ENCODE peak calls at places on chromosomes 12 and 14, in ten cellular contexts. Z is posterior cingulate gyrus; B is neural crest cell; G is GM12891; W is activated CD8-positive, alpha-beta memory T cell treated with anti-CD3 and anti-CD28 coated beads, Interleukin-2, amount 50 U/mL, for 4 hours; E is CD14-positive monocyte; A is HTR-8/SVneo; F is Kasumi-1; H is activated CD4-positive, alpha-beta T cell treated with anti-CD3 and anti-CD28 coated beads, Interleukin-2, amount 50 U/mL, for 1 hour; C is progenitor cell of endocrine pancreas. J is an unnamed sample.

GRCh38 chr14:71725802-71726638 is 206.2 kb upstream of the RGS6 start:
- DNase-seq in G (no peak), W (no peak), H (no peak), A (peak), C (no peak), Z (no peak), B (no peak), F (no peak), E (no peak), J (no peak)

GRCh38 chr12:38956337-38956736 is 50.9 kb upstream of the CPNE8 start:
- DNase-seq in A (no peak), H (no peak), W (no peak), F (no peak), E (no peak), B (no peak), G (no peak), C (no peak), Z (no peak), J (no peak)

GRCh38 chr12:13606290-13606689 is 375.1 kb downstream of the GRIN2B start:
- DNase-seq in A (no peak), Z (no peak), C (no peak), W (no peak), B (no peak), H (no peak), G (no peak), E (no peak), F (no peak), J (no peak)

GRCh38 chr12:113276306-113276705 is 55.0 kb downstream of the TPCN1 start:
- DNase-seq in B (no peak), A (no peak), H (no peak), C (no peak), F (no peak), Z (no peak), W (no peak), G (no peak), E (no peak), J (no peak)

GRCh38 chr12:132986885-132987225 is 688 bp downstream of the ZNF26 start:
- DNase-seq in W (no peak), B (no peak), G (no peak), E (no peak), A (no peak), C (no peak), H (no peak), Z (no peak), F (peak), J (no peak)

GRCh38 chr12:89948266-89949175 is 239.9 kb upstream of the ATP2B1 start:
- DNase-seq in E (no peak), Z (no peak), W (no peak), C (no peak), A (no peak), F (no peak), H (no peak), B (no peak), G (no peak), J (no peak)

GRCh38 chr14:61113561-61113960 is 132.5 kb downstream of the SLC38A6 start:
- DNase-seq in W (no peak), B (no peak), Z (no peak), C (no peak), H (no peak), E (no peak), G (no peak), F (peak), A (no peak), J (no peak)

GRCh38 chr12:1559729-1560128 is 34.7 kb downstream of the FBXL14 start:
- DNase-seq in C (no peak), F (no peak), H (no peak), Z (no peak), G (no peak), A (no peak), E (no peak), W (no peak), B (no peak), J (no peak)

GRCh38 chr12:28253175-28253641 is 63.0 kb downstream of the CCDC91 start:
- DNase-seq in H (no peak), E (no peak), G (no peak), A (no peak), B (no peak), F (no peak), C (no peak), Z (no peak), W (peak), J (peak)

GRCh38 chr14:72605096-72605920 is 288.6 kb downstream of the DPF3 start:
- DNase-seq in Z (no peak), B (no peak), C (no peak), W (no peak), G (no peak), E (no peak), F (no peak), H (no peak), A (no peak), J (no peak)

GRCh38 chr14:72847721-72848120 is 46.2 kb downstream of the DPF3 start:
- DNase-seq in C (no peak), E (no peak), W (no peak), F (no peak), G (no peak), A (no peak), B (no peak), Z (no peak), H (no peak), J (no peak)

GRCh38 chr14:22691171-22691570 is 47.0 kb upstream of the OR6J1 start:
- DNase-seq in B (no peak), F (no peak), Z (no peak), W (no peak), H (no peak), A (no peak), G (no peak), C (no peak), E (no peak), J (no peak)

GRCh38 chr12:87274594-87275245 is 754.5 kb downstream of the C12orf50 start:
- DNase-seq in G (no peak), W (no peak), H (no peak), Z (no peak), C (no peak), F (peak), B (no peak), E (no peak), A (no peak), J (no peak)

GRCh38 chr14:100332797-100333196 is 9.7 kb downstream of the SLC25A47 start:
- DNase-seq in H (no peak), F (no peak), B (no peak), W (no peak), C (no peak), G (no peak), A (no peak), E (no peak), Z (no peak), J (no peak)

GRCh38 chr12:93783827-93784226 is 106.7 kb downstream of the CRADD start:
- DNase-seq in C (no peak), G (no peak), A (no peak), B (no peak), Z (no peak), E (peak), H (peak), F (no peak), W (peak), J (peak)

GRCh38 chr12:98745578-98746391 is 100.7 kb downstream of the APAF1 start:
- DNase-seq in A (no peak), Z (no peak), E (no peak), B (no peak), H (peak), G (peak), F (no peak), C (no peak), W (no peak), J (peak)

GRCh38 chr12:77064891-77065360 is 443 bp downstream of the E2F7 start:
- DNase-seq in B (no peak), C (no peak), H (peak), F (peak), E (no peak), Z (no peak), W (no peak), G (no peak), A (peak), J (peak)

GRCh38 chr12:54356951-54357356 is 7.3 kb downstream of the GPR84 start:
- DNase-seq in E (no peak), W (no peak), Z (no peak), A (no peak), B (no peak), C (no peak), F (no peak), H (no peak), G (no peak), J (no peak)

GRCh38 chr12:115752913-115753726 is 524.4 kb downstream of the MED13L start:
- DNase-seq in W (no peak), C (no peak), E (no peak), Z (no peak), B (peak), G (no peak), A (peak), F (peak), H (no peak), J (no peak)

GRCh38 chr14:35404246-35404495 is 378 bp downstream of the NFKBIA start:
- DNase-seq in E (no peak), Z (no peak), C (no peak), F (peak), W (no peak), G (no peak), A (no peak), H (no peak), B (no peak), J (no peak)

GRCh38 chr14:51283402-51283825 is 43.4 kb downstream of the TMX1 start:
- DNase-seq in C (no peak), Z (no peak), E (no peak), B (no peak), A (peak), W (no peak), H (no peak), G (no peak), F (peak), J (peak)

GRCh38 chr12:126182619-126183236 is 1117.5 kb downstream of the AACS start:
- DNase-seq in B (no peak), G (no peak), A (no peak), H (no peak), C (no peak), W (no peak), E (no peak), F (no peak), Z (no peak), J (no peak)

GRCh38 chr12:132173135-132174014 is 29.1 kb downstream of the NOC4L start:
- DNase-seq in H (no peak), F (no peak), W (no peak), G (no peak), Z (no peak), A (no peak), C (no peak), B (no peak), E (no peak), J (no peak)

GRCh38 chr14:68862954-68863594 is 70.2 kb upstream of the ZFP36L1 start:
- DNase-seq in W (peak), A (peak), H (peak), F (peak), G (peak), B (peak), E (peak), Z (peak), C (peak), J (peak)

GRCh38 chr12:3233813-3234212 is 156.6 kb downstream of the TSPAN9 start:
- DNase-seq in W (no peak), F (no peak), E (no peak), G (no peak), A (no peak), Z (no peak), C (no peak), B (no peak), H (no peak), J (no peak)

GRCh38 chr12:125314051-125314882 is 249.0 kb downstream of the AACS start:
- DNase-seq in F (no peak), C (no peak), H (no peak), B (peak), W (no peak), E (no peak), Z (no peak), A (no peak), G (no peak), J (no peak)

GRCh38 chr12:47904647-47905312 is at the start of gene VDR:
- DNase-seq in A (peak), E (peak), H (peak), F (peak), W (peak), Z (no peak), B (peak), C (peak), G (peak), J (peak)

GRCh38 chr12:92538970-92539749 is 163.6 kb upstream of the PLEKHG7 start:
- DNase-seq in C (no peak), F (peak), B (no peak), H (no peak), G (no peak), W (no peak), Z (no peak), A (peak), E (peak), J (peak)

GRCh38 chr12:34219046-34219770 is 196.9 kb downstream of the ALG10 start:
- DNase-seq in W (no peak), B (no peak), G (no peak), C (no peak), A (no peak), Z (no peak), H (no peak), E (no peak), F (no peak), J (no peak)

GRCh38 chr12:89016970-89017778 is 335.1 kb downstream of the DUSP6 start:
- DNase-seq in A (peak), Z (no peak), C (peak), G (no peak), B (peak), H (peak), E (no peak), W (no peak), F (peak), J (peak)